ENCODE peak calls at places on chromosomes 1 and 21, in ten cellular contexts. F is COR-L47; L is CD8-positive, alpha-beta T cell; R is T-cell; Q is nucleus accumbens; X is hippocampal formation; C is AG10803; O is GM23338; T is pancreas; N is NCI-H460. K is an unnamed sample.

GRCh38 chr1:113040041-113040440 is 33.0 kb upstream of the LRIG2 start:
- DNase-seq in L (no peak), X (no peak), Q (no peak), T (no peak), C (no peak), F (no peak), N (no peak), O (no peak), R (no peak), K (no peak)

GRCh38 chr1:35808376-35809155 is 750 bp downstream of the AGO4 start:
- DNase-seq in C (peak), O (peak), Q (peak), N (no peak), X (peak), T (peak), L (peak), R (no peak), F (no peak), K (no peak)

GRCh38 chr1:94949681-94950661 is 23.1 kb upstream of the CNN3 start:
- DNase-seq in N (no peak), X (no peak), T (peak), O (no peak), L (no peak), C (peak), R (no peak), F (peak), Q (no peak), K (no peak)

GRCh38 chr1:2344121-2344681 is 47.2 kb downstream of the MORN1 start:
- DNase-seq in L (no peak), O (no peak), Q (no peak), N (no peak), F (no peak), T (no peak), C (no peak), R (no peak), X (no peak), K (peak)

GRCh38 chr1:171250263-171250662 is 2.0 kb downstream of the FMO1 start:
- DNase-seq in N (no peak), F (no peak), O (no peak), C (no peak), R (no peak), T (no peak), X (no peak), Q (no peak), L (no peak), K (no peak)

GRCh38 chr1:167148388-167148787 is 54.5 kb downstream of the STYXL2 start:
- DNase-seq in L (no peak), T (no peak), Q (no peak), R (no peak), C (no peak), X (no peak), N (no peak), F (no peak), O (peak), K (no peak)

GRCh38 chr1:89525169-89525855 is 683 bp downstream of the LRRC8B start:
- DNase-seq in L (peak), N (no peak), C (no peak), Q (peak), T (no peak), O (peak), R (peak), F (peak), X (peak), K (peak)

GRCh38 chr1:110554871-110555801 is 36.2 kb upstream of the KCNA10 start:
- DNase-seq in T (peak), N (no peak), X (peak), F (no peak), Q (peak), R (peak), C (peak), L (peak), O (peak), K (peak)

GRCh38 chr1:40952744-40953315 is 26.7 kb upstream of the CTPS1 start:
- DNase-seq in X (no peak), T (no peak), N (no peak), O (no peak), L (no peak), Q (no peak), F (no peak), C (no peak), R (no peak), K (no peak)

GRCh38 chr1:116284819-116285390 is 88.1 kb upstream of the ATP1A1 start:
- DNase-seq in L (no peak), X (no peak), N (no peak), T (no peak), O (no peak), F (no peak), R (no peak), C (no peak), Q (no peak), K (no peak)

GRCh38 chr1:78171736-78172590 is 126.2 kb downstream of the GIPC2 start:
- DNase-seq in X (no peak), L (no peak), R (no peak), F (no peak), Q (no peak), C (peak), O (no peak), T (no peak), N (no peak), K (no peak)

GRCh38 chr1:39262802-39263201 is 58.3 kb downstream of the MACF1 start:
- DNase-seq in R (no peak), C (peak), F (no peak), N (no peak), T (no peak), O (no peak), X (no peak), Q (no peak), L (no peak), K (no peak)

GRCh38 chr1:45979074-45979777 is 153.2 kb downstream of the PIK3R3 start:
- DNase-seq in Q (no peak), X (no peak), T (no peak), O (no peak), L (no peak), R (no peak), F (peak), N (no peak), C (no peak), K (no peak)

GRCh38 chr1:238606896-238607295 is 716.2 kb upstream of the ZP4 start:
- DNase-seq in T (no peak), L (no peak), X (no peak), R (no peak), Q (no peak), C (no peak), O (no peak), N (peak), F (no peak), K (no peak)

GRCh38 chr1:231209531-231209930 is 31.5 kb upstream of the GNPAT start:
- DNase-seq in F (no peak), X (no peak), L (no peak), C (no peak), Q (no peak), O (no peak), T (no peak), N (no peak), R (no peak), K (no peak)

GRCh38 chr1:46030876-46031660 is 101.4 kb downstream of the PIK3R3 start:
- DNase-seq in L (no peak), F (no peak), T (peak), O (no peak), X (no peak), N (no peak), Q (no peak), R (no peak), C (no peak), K (no peak)

GRCh38 chr21:38136201-38136600 is 120.6 kb upstream of the KCNJ15 start:
- DNase-seq in C (peak), T (no peak), F (no peak), X (no peak), R (no peak), Q (no peak), N (no peak), O (no peak), L (no peak), K (no peak)

GRCh38 chr1:153789478-153790148 is 14.4 kb downstream of the SLC27A3 start:
- DNase-seq in C (no peak), N (no peak), O (peak), X (no peak), T (peak), L (no peak), F (peak), Q (no peak), R (no peak), K (no peak)

GRCh38 chr1:151838491-151839412 is 868 bp downstream of the C2CD4D start:
- DNase-seq in Q (peak), F (no peak), C (no peak), O (peak), T (no peak), N (no peak), R (no peak), X (no peak), L (no peak), K (no peak)

GRCh38 chr1:75615664-75616435 is 4.9 kb upstream of the SLC44A5 start:
- DNase-seq in T (peak), N (no peak), C (peak), X (peak), Q (peak), L (no peak), F (peak), O (peak), R (no peak), K (no peak)

GRCh38 chr1:1116701-1117468 is 996 bp upstream of the C1orf159 start:
- DNase-seq in F (peak), O (peak), T (no peak), C (no peak), R (no peak), N (no peak), Q (no peak), L (no peak), X (no peak), K (peak)

GRCh38 chr1:52032785-52033131 is 852 bp downstream of the KTI12 start:
- DNase-seq in O (peak), T (peak), F (no peak), Q (no peak), L (no peak), N (peak), C (peak), X (no peak), R (no peak), K (peak)

GRCh38 chr1:43580039-43580438 is 49.4 kb downstream of the PTPRF start:
- DNase-seq in N (no peak), R (no peak), Q (no peak), L (no peak), X (no peak), T (no peak), O (no peak), F (no peak), C (no peak), K (no peak)

GRCh38 chr1:7581754-7582264 is 189.3 kb upstream of the VAMP3 start:
- DNase-seq in F (no peak), C (peak), X (no peak), R (no peak), O (no peak), T (no peak), L (no peak), Q (no peak), N (no peak), K (no peak)

GRCh38 chr1:226870026-226870322 is 442 bp upstream of the PSEN2 start:
- DNase-seq in N (no peak), Q (no peak), F (no peak), L (no peak), R (no peak), T (no peak), O (no peak), C (no peak), X (no peak), K (no peak)

GRCh38 chr21:41933259-41934079 is 20.3 kb downstream of the C2CD2 start:
- DNase-seq in R (no peak), O (no peak), T (no peak), N (peak), F (no peak), L (no peak), X (no peak), C (peak), Q (no peak), K (no peak)

GRCh38 chr1:244218220-244218619 is 167.1 kb downstream of the ZBTB18 start:
- DNase-seq in F (no peak), T (no peak), C (no peak), O (no peak), Q (peak), R (no peak), N (no peak), X (peak), L (no peak), K (no peak)

GRCh38 chr1:28129150-28129549 is 40.7 kb upstream of the EYA3 start:
- DNase-seq in Q (no peak), N (no peak), L (no peak), C (peak), T (no peak), R (no peak), O (no peak), X (no peak), F (no peak), K (no peak)

K was measured in CD8-positive, alpha-beta memory T cell.